ENCODE peak calls at places on chromosomes 2 and 18, in six cellular contexts. B is K562, A is GM12878, D is H1, R is HepG2, I is A549. X is an unnamed sample.

GRCh38 chr2:221524158-221524557 is 47.9 kb downstream of the EPHA4 start:
- DNase-seq in B (no peak), D (no peak), A (no peak), R (no peak), I (no peak), X (no peak)

GRCh38 chr2:239826376-239826775 is 198.8 kb downstream of the NDUFA10 start:
- DNase-seq in R (no peak), B (no peak), D (no peak), A (no peak), I (no peak), X (no peak)

GRCh38 chr2:17638181-17638743 is 97.8 kb downstream of the VSNL1 start:
- DNase-seq in I (no peak), R (no peak), D (no peak), A (no peak), B (no peak), X (no peak)

GRCh38 chr2:240465765-240466578 is 30.5 kb downstream of the GPC1 start:
- DNase-seq in A (no peak), D (no peak), B (no peak), R (no peak), I (no peak), X (peak; percentile 32)

GRCh38 chr2:37449686-37450392 is 105.4 kb downstream of the QPCT start:
- DNase-seq in D (no peak), I (no peak), R (no peak), A (no peak), B (no peak), X (no peak)

GRCh38 chr2:237128026-237128703 is 42.5 kb downstream of the COPS8 start:
- DNase-seq in A (no peak), R (peak; percentile 22), I (peak; percentile 92), B (no peak), D (peak; percentile 46), X (peak; percentile 28)

GRCh38 chr2:159591221-159591620 is 25.1 kb downstream of the BAZ2B start:
- DNase-seq in D (no peak), A (no peak), I (no peak), B (no peak), R (no peak), X (no peak)

GRCh38 chr2:199861116-199861774 is 10.3 kb upstream of the FTCDNL1 start:
- DNase-seq in D (no peak), A (no peak), I (peak; percentile 27), B (no peak), R (peak; percentile 24), X (peak; percentile 18)

GRCh38 chr2:11977766-11978524 is 231.5 kb downstream of the LPIN1 start:
- DNase-seq in R (no peak), A (no peak), I (no peak), B (no peak), D (no peak), X (no peak)

GRCh38 chr2:230684222-230685164 is 28.1 kb upstream of the CAB39 start:
- DNase-seq in D (no peak), A (no peak), I (peak; percentile 69), R (peak; percentile 68), B (no peak), X (no peak)

GRCh38 chr2:893311-893710 is 57.3 kb upstream of the SNTG2 start:
- DNase-seq in B (peak; percentile 66), A (no peak), I (peak; percentile 38), D (peak; percentile 44), R (no peak), X (no peak)

GRCh38 chr18:24659837-24660720 is 199.6 kb downstream of the HRH4 start:
- DNase-seq in D (no peak), B (no peak), R (no peak), A (no peak), I (no peak), X (no peak)

GRCh38 chr18:76977108-76977621 is 154.8 kb downstream of the ZNF236 start:
- DNase-seq in D (no peak), R (no peak), A (no peak), I (no peak), B (no peak), X (no peak)

GRCh38 chr2:144516981-144517824 is 2.7 kb downstream of the ZEB2 start:
- DNase-seq in B (peak; percentile 50), D (no peak), A (no peak), I (peak; percentile 81), R (no peak), X (peak; percentile 77)

GRCh38 chr2:62306751-62307468 is 111.0 kb downstream of the B3GNT2 start:
- DNase-seq in R (no peak), D (no peak), A (peak; percentile 95), I (no peak), B (no peak), X (no peak)

GRCh38 chr18:40935423-40935822 is 1019.6 kb upstream of the PIK3C3 start:
- DNase-seq in I (peak; percentile 27), D (no peak), R (peak; percentile 35), A (peak; percentile 4), B (peak; percentile 11), X (no peak)

GRCh38 chr2:195356026-195356425 is 301.0 kb upstream of the SLC39A10 start:
- DNase-seq in A (no peak), R (no peak), D (no peak), I (no peak), B (no peak), X (no peak)

GRCh38 chr2:157747695-157748370 is 119.2 kb upstream of the ACVR1C start:
- DNase-seq in A (peak; percentile 28), R (no peak), B (no peak), D (no peak), I (no peak), X (peak; percentile 17)

GRCh38 chr18:77133920-77134496 is 1.4 kb upstream of the MBP start:
- DNase-seq in B (no peak), A (no peak), I (no peak), R (peak; percentile 20), D (no peak), X (peak; percentile 43)

GRCh38 chr2:210049831-210050230 is 47.4 kb downstream of the RPE start:
- DNase-seq in R (no peak), B (no peak), A (no peak), D (no peak), I (no peak), X (no peak)

GRCh38 chr2:100067796-100068195 is 74.6 kb downstream of the AFF3 start:
- DNase-seq in R (peak; percentile 87), B (no peak), A (no peak), D (no peak), I (no peak), X (no peak)

GRCh38 chr18:63817441-63818051 is 42.3 kb downstream of the SERPINB7 start:
- DNase-seq in B (no peak), I (no peak), R (no peak), D (no peak), A (no peak), X (no peak)

GRCh38 chr18:70663141-70663540 is 374.3 kb downstream of the SOCS6 start:
- DNase-seq in I (no peak), D (no peak), R (no peak), B (no peak), A (no peak), X (no peak)

GRCh38 chr18:78647018-78647417 is 332.6 kb upstream of the SALL3 start:
- DNase-seq in R (no peak), B (no peak), A (no peak), D (no peak), I (no peak), X (no peak)

GRCh38 chr2:188079176-188079575 is 212.5 kb upstream of the GULP1 start:
- DNase-seq in I (no peak), D (no peak), R (no peak), A (no peak), B (no peak), X (no peak)

GRCh38 chr18:79819951-79820351 is 22.2 kb downstream of the KCNG2 start:
- DNase-seq in D (no peak), A (peak; percentile 46), I (no peak), R (no peak), B (no peak), X (no peak)

GRCh38 chr18:13273800-13274199 is 55.2 kb downstream of the LDLRAD4 start:
- DNase-seq in D (no peak), B (no peak), R (no peak), A (no peak), I (no peak), X (no peak)

DNA sequence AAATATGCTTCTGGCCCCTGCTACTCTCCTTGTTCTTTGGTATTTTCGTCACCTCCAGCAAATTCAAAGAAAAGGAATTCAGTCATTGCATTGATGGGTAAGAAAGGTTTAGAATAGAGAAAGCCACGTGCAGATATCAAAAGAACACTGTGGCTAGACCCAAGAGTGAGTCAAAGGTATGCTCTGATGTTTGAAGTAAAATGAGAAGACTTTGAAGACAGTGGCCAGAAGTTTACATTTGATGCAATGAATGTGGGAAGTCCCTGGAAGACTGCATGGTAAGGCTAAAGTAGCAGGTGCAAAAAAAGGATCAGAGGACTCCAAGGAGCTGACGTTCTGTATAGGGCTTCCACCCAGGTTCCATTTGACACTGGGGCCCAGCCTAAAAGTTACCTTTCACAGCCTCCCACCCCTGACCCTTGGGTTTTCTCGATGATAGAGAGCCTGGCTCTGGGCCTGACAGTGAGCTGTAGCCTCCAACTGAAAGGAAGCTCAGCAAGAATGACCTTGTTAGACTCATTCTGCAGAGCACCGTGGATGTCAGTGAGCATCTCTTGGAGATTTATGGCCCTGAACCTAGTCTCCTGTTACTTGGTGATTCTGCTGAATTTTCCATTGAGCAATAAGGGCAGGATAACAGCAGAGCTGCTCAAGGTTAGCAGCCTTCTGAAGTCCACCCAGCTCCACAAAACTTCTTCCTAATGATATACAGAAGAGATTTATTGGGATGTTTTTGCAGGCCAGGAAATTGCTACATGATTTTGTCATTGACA is 223.7 kb upstream of the RBBP8 start:
- DNase-seq in B (no peak), I (peak; percentile 33), D (no peak), A (no peak), R (no peak), X (no peak)
- TF ChIP-seq CHD2 in B (no peak), I (no peak), D (no peak), A (no peak), R (no peak), X (no peak)

DNA sequence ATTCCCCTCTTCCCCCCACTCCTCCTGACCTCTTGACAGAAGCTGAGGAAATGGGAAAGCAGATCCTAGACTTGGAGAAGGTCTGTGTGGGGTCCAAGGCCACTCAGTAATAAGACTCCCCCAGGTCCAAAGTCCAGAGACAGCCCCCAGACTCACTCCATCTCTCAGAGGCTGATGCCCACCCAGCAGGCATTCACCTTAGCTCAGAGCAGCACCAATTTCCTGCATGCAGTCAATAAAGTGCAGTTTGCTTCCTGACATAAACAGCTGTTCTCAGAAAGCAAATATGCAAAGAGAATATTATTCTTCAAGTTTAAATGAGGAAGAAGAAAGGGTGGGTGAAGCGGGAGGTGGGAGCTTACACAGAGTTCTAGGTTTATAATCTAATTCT is 84.1 kb upstream of the RTN4 start:
- DNase-seq in I (no peak), B (no peak), D (no peak), A (no peak), R (no peak), X (no peak)
- TF ChIP-seq CHD2 in I (no peak), B (no peak), D (no peak), A (no peak), R (no peak), X (no peak)

GRCh38 chr2:109260886-109261700 is 132.1 kb downstream of the SH3RF3 start:
- DNase-seq in B (no peak), A (no peak), R (peak; percentile 23), I (peak; percentile 30), D (no peak), X (no peak)
- TF ChIP-seq CHD2 in B (no peak), A (no peak), R (no peak), I (no peak), D (no peak), X (no peak)

DNA sequence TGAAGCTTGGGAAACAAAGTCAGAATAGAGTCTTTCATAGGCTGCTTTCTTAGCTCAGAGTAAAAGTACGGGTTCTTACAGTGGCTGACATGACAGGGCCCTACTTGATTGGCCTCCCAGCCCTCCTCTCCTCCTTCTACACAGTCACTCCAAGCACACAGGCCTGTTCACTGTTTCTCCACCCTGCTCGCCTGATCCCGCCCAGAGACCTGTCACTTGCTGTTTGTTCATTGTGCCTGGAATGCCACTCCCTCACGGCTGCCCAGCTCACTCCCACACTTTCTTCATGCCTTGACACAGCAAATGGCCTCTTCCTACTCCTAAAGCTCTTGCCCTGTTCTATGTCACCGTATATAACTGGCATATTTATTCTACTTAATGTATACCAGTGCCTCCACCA is 104.8 kb downstream of the MAP4K4 start:
- DNase-seq in R (peak; percentile 77), I (peak; percentile 20), A (no peak), B (no peak), D (no peak), X (no peak)
- TF ChIP-seq CHD2 in R (no peak), I (no peak), A (no peak), B (no peak), D (no peak), X (no peak)

X was measured in SK-N-SH.